ENCODE peak calls at places on chromosomes 7 and 10, in five cellular contexts. V, R, N, Z and K are unnamed samples.
A peak's percentile ranks its signal among the peaks of the same experiment; 100 is the strongest.

GRCh38 chr10:77710081-77710551 is 72.5 kb upstream of the KCNMA1 start:
- DNase-seq in N (no peak), V (no peak), Z (no peak), R (no peak), K (no peak)

GRCh38 chr7:92695308-92696261 is 105.4 kb upstream of the FAM133B start:
- DNase-seq in R (peak; percentile 82), N (peak; percentile 12), Z (no peak), V (peak; percentile 65), K (peak; percentile 99)

GRCh38 chr10:132111121-132111731 is 45.5 kb downstream of the JAKMIP3 start:
- DNase-seq in V (no peak), Z (no peak), R (no peak), N (no peak), K (no peak)

GRCh38 chr10:110368002-110368401 is 63.3 kb upstream of the SMNDC1 start:
- DNase-seq in V (no peak), Z (no peak), R (no peak), N (no peak), K (no peak)

GRCh38 chr10:114801411-114801813 is 20.2 kb upstream of the FHIP2A start:
- DNase-seq in N (no peak), V (no peak), R (no peak), Z (no peak), K (no peak)

GRCh38 chr10:11476035-11476434 is 135.4 kb downstream of the USP6NL start:
- DNase-seq in Z (no peak), R (peak; percentile 43), V (no peak), N (no peak), K (no peak)

GRCh38 chr7:136114966-136115762 is 138.0 kb upstream of the MTPN start:
- DNase-seq in R (peak; percentile 62), Z (no peak), V (peak; percentile 29), N (peak; percentile 33), K (peak; percentile 54)

GRCh38 chr10:101165736-101166135 is 34.6 kb downstream of the TLX1 start:
- DNase-seq in R (no peak), V (no peak), N (no peak), Z (no peak), K (no peak)

GRCh38 chr7:128932862-128933821 is 4.6 kb upstream of the IRF5 start:
- DNase-seq in N (no peak), R (no peak), Z (no peak), V (no peak), K (no peak)

GRCh38 chr10:110568055-110568735 is 700 bp downstream of the SMC3 start:
- DNase-seq in V (peak; percentile 30), R (peak; percentile 65), N (peak; percentile 28), Z (no peak), K (peak; percentile 43)

GRCh38 chr10:70302292-70302691 is 18.5 kb upstream of the NPFFR1 start:
- DNase-seq in N (no peak), Z (no peak), V (no peak), R (peak; percentile 70), K (no peak)

GRCh38 chr10:33521062-33521461 is 186.6 kb upstream of the NRP1 start:
- DNase-seq in N (peak; percentile 6), V (peak; percentile 36), Z (no peak), R (peak; percentile 44), K (no peak)